ENCODE peak calls at places on chromosomes 2 and 18, in five cellular contexts. E is HFFc6, P is ovary, S is NCI-H1092 treated with DMSO at 0.1 percent for 48 hours, K is NCI-H524. J is an unnamed sample.

GRCh38 chr2:84807063-84807485 is 73.8 kb downstream of the TRABD2A start:
- DNase-seq in E (peak; percentile 97), P (peak; percentile 63), S (no peak), K (no peak), J (peak; percentile 16)

GRCh38 chr2:6202756-6203155 is 510.6 kb downstream of the SOX11 start:
- DNase-seq in S (no peak), E (no peak), P (no peak), K (no peak), J (no peak)

GRCh38 chr2:26274058-26274613 is 29.4 kb downstream of the HADHB start:
- DNase-seq in S (no peak), P (peak; percentile 42), K (no peak), E (peak; percentile 82), J (peak; percentile 68)

GRCh38 chr2:234845602-234846588 is 105.9 kb upstream of the SH3BP4 start:
- DNase-seq in S (no peak), E (no peak), K (no peak), P (no peak), J (no peak)

GRCh38 chr18:37873416-37873815 is 307.8 kb upstream of the CELF4 start:
- DNase-seq in E (no peak), K (peak; percentile 43), P (no peak), S (no peak), J (no peak)

GRCh38 chr2:180015951-180016709 is 9.0 kb upstream of the CWC22 start:
- DNase-seq in E (peak; percentile 87), S (no peak), P (no peak), K (no peak), J (no peak)

GRCh38 chr2:119004602-119005001 is 62.6 kb downstream of the MARCO start:
- DNase-seq in E (no peak), S (no peak), P (no peak), K (no peak), J (no peak)

GRCh38 chr2:177211602-177212105 is 940 bp upstream of the HNRNPA3 start:
- DNase-seq in S (no peak), P (no peak), E (no peak), K (no peak), J (no peak)

GRCh38 chr2:128608911-128609880 is 290.5 kb upstream of the HS6ST1 start:
- DNase-seq in K (no peak), E (no peak), P (no peak), S (no peak), J (no peak)

GRCh38 chr2:168573128-168573903 is 117.2 kb downstream of the CERS6 start:
- DNase-seq in K (no peak), E (no peak), S (no peak), P (no peak), J (no peak)